ENCODE peak calls at places on chromosomes 13 and 19, in six cellular contexts. I, E, P, Q, Y and L are unnamed samples.

GRCh38 chr13:41842029-41842428 is 118.9 kb downstream of the VWA8 start:
- DNase-seq in I (no peak), E (no peak), P (peak), Q (no peak), Y (no peak), L (no peak)

GRCh38 chr13:39037410-39037879 is 444 bp downstream of the PROSER1 start:
- DNase-seq in I (no peak), E (no peak), P (no peak), Q (no peak), Y (no peak), L (no peak)

GRCh38 chr19:10888421-10888866 is 17.1 kb downstream of the CARM1 start:
- DNase-seq in I (no peak), E (no peak), P (no peak), Q (no peak), Y (no peak), L (no peak)

GRCh38 chr13:106078191-106078590 is 457.3 kb downstream of the EFNB2 start:
- DNase-seq in I (no peak), E (no peak), P (peak), Q (no peak), Y (no peak), L (no peak)

GRCh38 chr13:66491241-66491640 is 738.9 kb downstream of the PCDH9 start:
- DNase-seq in I (no peak), E (no peak), P (no peak), Q (no peak), Y (no peak), L (no peak)

GRCh38 chr19:55082023-55082851 is 6.6 kb downstream of the EPS8L1 start:
- DNase-seq in I (no peak), E (no peak), P (peak), Q (peak), Y (no peak), L (no peak)

GRCh38 chr19:50745221-50745620 is 22.1 kb downstream of the CLEC11A start:
- DNase-seq in I (no peak), E (no peak), P (no peak), Q (no peak), Y (no peak), L (no peak)

GRCh38 chr19:18245297-18245696 is 19.1 kb upstream of the PDE4C start:
- DNase-seq in I (no peak), E (no peak), P (no peak), Q (no peak), Y (no peak), L (no peak)

GRCh38 chr19:4851551-4852290 is 15.7 kb downstream of the PLIN3 start:
- DNase-seq in I (no peak), E (no peak), P (peak), Q (peak), Y (no peak), L (no peak)

GRCh38 chr13:21528616-21529015 is 69.5 kb upstream of the ZDHHC20 start:
- DNase-seq in I (no peak), E (no peak), P (peak), Q (no peak), Y (no peak), L (no peak)

GRCh38 chr19:47421844-47422395 is 2.6 kb upstream of the MEIS3 start:
- DNase-seq in I (no peak), E (no peak), P (no peak), Q (no peak), Y (no peak), L (no peak)

GRCh38 chr13:114131581-114132418 is 623 bp downstream of the RASA3 start:
- DNase-seq in I (no peak), E (no peak), P (peak), Q (no peak), Y (no peak), L (no peak)

GRCh38 chr13:94431569-94431968 is 47.9 kb downstream of the DCT start:
- DNase-seq in I (no peak), E (no peak), P (peak), Q (no peak), Y (no peak), L (no peak)

GRCh38 chr19:33953023-33953422 is 156.4 kb downstream of the KCTD15 start:
- DNase-seq in I (no peak), E (no peak), P (no peak), Q (no peak), Y (no peak), L (no peak)

GRCh38 chr13:27605610-27606200 is 14.6 kb downstream of the LNX2 start:
- DNase-seq in I (no peak), E (no peak), P (peak), Q (no peak), Y (no peak), L (no peak)

GRCh38 chr13:81539643-81540150 is 1198.8 kb upstream of the SPRY2 start:
- DNase-seq in I (no peak), E (no peak), P (no peak), Q (no peak), Y (no peak), L (no peak)

DNA sequence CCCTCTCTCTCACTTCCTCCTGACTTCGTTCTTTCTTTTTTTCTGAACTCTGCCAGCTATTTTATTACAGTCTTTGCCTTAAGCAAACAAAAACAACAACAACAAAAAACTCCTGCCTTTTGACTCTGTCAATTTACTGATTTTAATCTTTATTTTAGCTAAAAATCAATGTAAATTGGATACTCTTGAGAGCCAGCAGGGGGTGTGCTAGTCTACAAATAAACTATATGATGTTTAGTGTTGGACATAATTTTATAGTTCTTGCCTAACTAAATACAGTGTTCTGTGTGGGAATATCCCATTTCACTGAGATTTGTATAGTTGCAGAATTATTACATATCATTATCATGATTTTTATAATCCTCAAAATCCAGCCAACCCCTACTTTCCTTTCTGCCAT is 1199.9 kb upstream of the SPRY2 start:
- DNase-seq in I (no peak), E (no peak), P (no peak), Q (no peak), Y (no peak), L (no peak)
- H3K4me3 ChIP-seq in I (no peak), E (no peak), P (no peak), Q (no peak), Y (no peak), L (no peak)

GRCh38 chr13:75569576-75569975 is 20.0 kb downstream of the UCHL3 start:
- DNase-seq in I (no peak), E (no peak), P (no peak), Q (no peak), Y (no peak), L (no peak)

GRCh38 chr13:75566658-75567057 is 17.1 kb downstream of the UCHL3 start:
- DNase-seq in I (peak), E (no peak), P (peak), Q (no peak), Y (no peak), L (no peak)
- TF ChIP-seq CTCF in I (peak), E (no peak), P (peak), Q (peak), Y (no peak), L (peak)

GRCh38 chr19:3186891-3187661 is 1.3 kb downstream of the NCLN start:
- DNase-seq in I (no peak), E (no peak), P (no peak), Q (no peak), Y (no peak), L (no peak)
- H3K4me3 ChIP-seq in I (peak), E (peak), P (peak), Q (peak), Y (peak), L (peak)

DNA sequence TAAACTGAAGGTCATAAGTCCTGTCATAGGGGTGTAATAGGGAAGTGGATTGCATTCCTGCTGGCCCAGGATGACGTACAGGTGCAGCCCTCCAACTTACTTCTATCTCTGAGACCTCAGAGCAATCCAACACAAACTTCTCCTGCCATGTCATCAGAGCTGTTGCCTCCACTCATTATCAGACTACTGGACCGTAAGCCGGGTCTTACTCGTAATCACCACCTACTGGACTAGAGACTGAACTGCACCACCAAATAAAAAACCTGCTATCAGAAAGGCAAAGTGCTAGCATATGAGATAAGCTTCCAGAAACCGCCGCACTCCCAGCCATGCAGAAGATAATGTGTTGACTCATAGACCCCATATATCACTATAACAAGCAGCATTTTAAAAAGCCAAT is 102.1 kb downstream of the SLITRK1 start:
- DNase-seq in I (peak), E (peak), P (peak), Q (no peak), Y (no peak), L (no peak)
- TF ChIP-seq CTCF in I (peak), E (peak), P (peak), Q (no peak), Y (no peak), L (peak)

DNA sequence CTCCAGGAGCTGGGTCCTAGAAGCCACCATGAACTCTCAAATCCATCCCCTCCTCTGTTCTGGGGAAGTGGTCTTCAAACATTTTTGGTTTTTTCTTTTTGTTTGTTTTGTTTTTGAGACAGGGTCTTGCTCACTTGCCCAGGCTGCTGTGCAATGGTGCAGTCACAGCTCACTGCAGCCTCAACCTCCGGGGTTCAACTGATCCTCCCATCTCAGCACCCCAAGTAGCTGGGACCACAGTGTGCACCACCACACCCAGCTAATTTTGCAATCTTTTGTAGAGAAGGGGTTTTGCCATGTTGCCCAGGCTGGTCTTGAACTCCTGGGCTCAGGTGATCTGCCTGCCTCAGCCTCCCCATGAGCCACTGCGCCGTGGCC is 7.0 kb downstream of the BLVRB start:
- DNase-seq in I (no peak), E (no peak), P (no peak), Q (no peak), Y (no peak), L (no peak)
- H3K4me3 ChIP-seq in I (no peak), E (no peak), P (no peak), Q (no peak), Y (no peak), L (no peak)

DNA sequence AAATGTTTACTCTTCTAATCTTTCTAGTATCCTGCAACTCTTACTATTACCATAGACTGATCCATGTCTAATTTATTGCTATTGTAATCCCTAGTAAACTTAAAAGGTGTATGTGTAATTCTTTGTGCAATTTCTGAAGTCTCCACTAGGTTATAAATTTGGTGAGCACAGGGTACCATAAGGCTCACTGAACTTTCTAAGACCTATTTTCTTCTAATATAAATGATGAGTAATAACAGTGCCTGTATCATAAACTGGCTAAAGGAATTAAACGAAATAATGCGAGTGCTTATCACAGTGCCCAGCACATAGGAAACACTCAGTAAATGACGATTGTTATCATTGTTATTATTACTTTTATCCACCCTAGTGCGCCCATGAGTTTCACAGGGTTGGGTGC is 119.1 kb downstream of the KLF12 start:
- DNase-seq in I (no peak), E (no peak), P (peak), Q (no peak), Y (no peak), L (no peak)
- TF ChIP-seq CTCF in I (no peak), E (no peak), P (peak), Q (no peak), Y (no peak), L (peak)

GRCh38 chr13:33034897-33035296 is 18.7 kb downstream of the KL start:
- DNase-seq in I (no peak), E (no peak), P (no peak), Q (no peak), Y (no peak), L (no peak)
- H3K4me3 ChIP-seq in I (no peak), E (no peak), P (no peak), Q (no peak), Y (no peak), L (no peak)

GRCh38 chr13:30353601-30354000 is 46.2 kb upstream of the KATNAL1 start:
- DNase-seq in I (no peak), E (no peak), P (no peak), Q (no peak), Y (no peak), L (no peak)

GRCh38 chr13:30355839-30356238 is 48.5 kb upstream of the KATNAL1 start:
- DNase-seq in I (no peak), E (no peak), P (no peak), Q (no peak), Y (no peak), L (no peak)

GRCh38 chr13:30353060-30353459 is 45.7 kb upstream of the KATNAL1 start:
- DNase-seq in I (no peak), E (no peak), P (no peak), Q (no peak), Y (no peak), L (no peak)

GRCh38 chr13:30354481-30355404 is 47.4 kb upstream of the KATNAL1 start:
- DNase-seq in I (no peak), E (no peak), P (no peak), Q (no peak), Y (no peak), L (no peak)

DNA sequence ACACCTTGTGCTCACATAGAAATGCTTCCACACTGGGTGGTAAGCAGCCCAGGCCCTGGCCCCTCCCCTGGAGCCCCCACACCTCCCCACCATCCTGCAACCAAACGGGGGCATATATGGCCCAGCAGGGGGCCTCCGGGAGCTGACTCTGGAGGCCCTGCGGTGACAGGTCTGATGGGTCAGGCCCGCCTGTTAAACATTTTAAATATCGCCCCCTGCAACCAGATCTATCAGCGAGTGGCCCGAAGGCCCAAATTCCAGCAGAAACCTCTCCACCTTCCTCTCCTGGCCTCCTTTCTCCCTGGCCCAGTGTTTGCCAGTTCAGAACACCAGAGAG is 48.0 kb upstream of the KATNAL1 start:
- DNase-seq in I (no peak), E (no peak), P (no peak), Q (no peak), Y (no peak), L (no peak)
- TF ChIP-seq CTCF in I (no peak), E (no peak), P (peak), Q (peak), Y (no peak), L (peak)

GRCh38 chr13:79482271-79482970 is 1.5 kb downstream of the NDFIP2 start:
- DNase-seq in I (no peak), E (no peak), P (no peak), Q (no peak), Y (no peak), L (no peak)
- H3K4me3 ChIP-seq in I (peak), E (peak), P (peak), Q (peak), Y (no peak), L (peak)

GRCh38 chr13:100800283-100800875 is 125.8 kb upstream of the TMTC4 start:
- DNase-seq in I (no peak), E (no peak), P (no peak), Q (no peak), Y (no peak), L (no peak)
- TF ChIP-seq CTCF in I (no peak), E (no peak), P (no peak), Q (no peak), Y (no peak), L (no peak)